ENCODE peak calls at places on chromosomes 1 and 21, in eight cellular contexts. F, A, R, T, V, K, J and E are unnamed samples.

GRCh38 chr1:202154766-202155477 is 5.5 kb downstream of the PTPN7 start:
- DNase-seq in K (peak), R (peak), A (peak), J (peak), T (peak), V (peak), F (peak), E (peak)

GRCh38 chr1:246608616-246609376 is 42.5 kb downstream of the CNST start:
- DNase-seq in T (peak), V (no peak), R (peak), J (no peak), A (peak), F (peak), K (peak), E (peak)

GRCh38 chr1:31881698-31882000 is 56.5 kb downstream of the PTP4A2 start:
- DNase-seq in V (no peak), T (no peak), K (no peak), A (no peak), F (no peak), J (no peak), R (no peak), E (no peak)

GRCh38 chr1:93172778-93173177 is 7.4 kb downstream of the TMED5 start:
- DNase-seq in V (no peak), A (no peak), K (no peak), T (no peak), F (no peak), R (no peak), J (no peak), E (no peak)

GRCh38 chr1:227401562-227402342 is 83.5 kb upstream of the CDC42BPA start:
- DNase-seq in F (no peak), J (no peak), A (no peak), K (no peak), T (no peak), V (no peak), R (no peak), E (no peak)

GRCh38 chr1:47572731-47573505 is 135.1 kb downstream of the FOXD2 start:
- DNase-seq in T (peak), V (no peak), J (no peak), F (no peak), R (no peak), A (no peak), K (no peak), E (peak)

GRCh38 chr21:38913120-38913975 is 107.6 kb downstream of the ETS2 start:
- DNase-seq in K (peak), T (peak), R (peak), J (no peak), F (peak), V (no peak), A (peak), E (peak)

GRCh38 chr1:186715887-186716809 is 35.9 kb upstream of the PTGS2 start:
- DNase-seq in A (no peak), T (no peak), F (no peak), V (no peak), J (no peak), R (peak), K (no peak), E (peak)

GRCh38 chr21:16133248-16133647 is 403.5 kb downstream of the USP25 start:
- DNase-seq in J (no peak), V (no peak), K (no peak), A (no peak), R (no peak), F (no peak), T (no peak), E (no peak)

GRCh38 chr1:46653405-46653853 is 14.7 kb downstream of the ATPAF1 start:
- DNase-seq in V (no peak), T (no peak), K (peak), F (no peak), A (no peak), J (no peak), R (no peak), E (peak)

GRCh38 chr1:1006305-1007159 is 6.6 kb upstream of the HES4 start:
- DNase-seq in K (peak), J (no peak), A (no peak), F (no peak), V (no peak), R (peak), T (no peak), E (no peak)

GRCh38 chr1:230495891-230496385 is 69.8 kb upstream of the PGBD5 start:
- DNase-seq in K (no peak), F (no peak), J (peak), V (no peak), T (no peak), R (peak), A (no peak), E (no peak)
- H3K9ac ChIP-seq in K (no peak), F (no peak), J (peak), V (no peak), T (no peak), R (no peak), A (no peak), E (no peak)

DNA sequence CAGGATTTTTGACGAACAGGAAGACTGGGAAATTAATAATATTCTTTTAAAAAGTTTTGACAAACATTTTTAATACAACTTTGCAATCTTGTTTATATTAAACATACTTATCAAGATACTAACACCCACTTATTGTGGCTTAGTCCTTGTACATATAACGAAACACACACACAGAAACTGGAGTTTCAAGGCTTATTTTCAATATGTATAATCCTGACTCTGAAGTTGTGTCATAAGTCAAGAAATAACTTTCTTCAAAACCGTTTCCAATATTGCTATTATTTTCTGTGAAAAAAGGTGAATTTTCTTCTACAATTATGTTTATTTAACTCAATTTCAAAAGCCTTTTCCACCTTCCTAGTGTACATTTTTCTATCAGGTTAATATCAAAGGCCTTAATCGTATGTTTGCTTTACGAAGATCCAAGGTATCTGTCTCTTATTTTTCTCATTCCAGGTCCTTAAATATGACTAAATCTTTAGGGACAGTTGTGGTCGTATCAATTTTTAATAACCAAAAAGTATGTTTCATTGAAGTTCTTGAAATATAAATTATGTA is 1.8 kb downstream of the CDKN2C start:
- DNase-seq in T (no peak), J (no peak), F (peak), R (peak), A (peak), K (no peak), V (no peak), E (no peak)
- H3K27ac ChIP-seq in T (no peak), J (no peak), F (no peak), R (peak), A (peak), K (no peak), V (peak), E (peak)

GRCh38 chr1:145720556-145720877 is 1.2 kb downstream of the CD160 start:
- DNase-seq in T (no peak), K (no peak), F (peak), R (peak), V (no peak), J (no peak), A (peak), E (peak)

GRCh38 chr1:145716641-145717061 is 2.6 kb upstream of the CD160 start:
- DNase-seq in R (no peak), K (no peak), F (no peak), T (peak), V (no peak), J (no peak), A (no peak), E (peak)

GRCh38 chr1:145719230-145720079 is at the start of gene CD160:
- DNase-seq in A (no peak), F (no peak), T (no peak), J (no peak), V (no peak), R (no peak), K (no peak), E (no peak)

GRCh38 chr1:145717833-145718232 is 1.5 kb upstream of the CD160 start:
- DNase-seq in A (no peak), J (no peak), K (no peak), T (no peak), R (no peak), V (no peak), F (no peak), E (no peak)

GRCh38 chr1:145720878-145721671 is 1.8 kb downstream of the CD160 start:
- DNase-seq in J (peak), F (peak), V (peak), K (peak), A (peak), R (peak), T (peak), E (peak)
- H3K9ac ChIP-seq in J (peak), F (peak), V (no peak), K (peak), A (no peak), R (peak), T (no peak), E (peak)

GRCh38 chr1:13728104-13728503 is 28.1 kb downstream of the PRDM2 start:
- DNase-seq in K (no peak), R (no peak), T (no peak), F (no peak), V (no peak), A (no peak), J (no peak), E (no peak)
- H3K27ac ChIP-seq in K (no peak), R (no peak), T (no peak), F (no peak), V (no peak), A (no peak), J (no peak), E (no peak)

GRCh38 chr1:8512504-8512903 is 194.6 kb downstream of the SLC45A1 start:
- DNase-seq in A (no peak), T (no peak), R (no peak), F (no peak), K (no peak), V (no peak), J (no peak), E (no peak)

GRCh38 chr1:8506995-8507615 is 189.2 kb downstream of the SLC45A1 start:
- DNase-seq in T (no peak), F (no peak), V (no peak), A (no peak), R (no peak), J (no peak), K (no peak), E (no peak)

GRCh38 chr1:8506447-8506846 is 188.5 kb downstream of the SLC45A1 start:
- DNase-seq in R (no peak), K (no peak), V (no peak), A (no peak), T (no peak), F (no peak), J (no peak), E (no peak)

GRCh38 chr1:8510041-8510823 is 192.3 kb downstream of the SLC45A1 start:
- DNase-seq in F (peak), J (no peak), A (peak), V (peak), R (no peak), T (no peak), K (no peak), E (peak)

GRCh38 chr1:8509579-8509978 is 191.7 kb downstream of the SLC45A1 start:
- DNase-seq in J (no peak), K (no peak), A (no peak), V (no peak), R (no peak), F (no peak), T (no peak), E (no peak)
- H3K9ac ChIP-seq in J (no peak), K (no peak), A (no peak), V (no peak), R (no peak), F (no peak), T (no peak), E (peak)

GRCh38 chr1:15788624-15789301 is 18.7 kb downstream of the UQCRHL start:
- DNase-seq in V (no peak), K (no peak), A (peak), J (no peak), F (peak), R (peak), T (no peak), E (peak)
- H3K27ac ChIP-seq in V (no peak), K (no peak), A (peak), J (no peak), F (no peak), R (peak), T (no peak), E (peak)

GRCh38 chr21:46153259-46154154 is 1.9 kb downstream of the FTCD start:
- DNase-seq in J (no peak), T (peak), V (no peak), K (peak), F (peak), R (peak), A (no peak), E (peak)
- H3K9ac ChIP-seq in J (no peak), T (no peak), V (no peak), K (peak), F (no peak), R (no peak), A (no peak), E (no peak)

GRCh38 chr1:26789953-26790352 is 2.2 kb downstream of the PIGV start:
- DNase-seq in R (no peak), K (no peak), A (no peak), F (no peak), T (no peak), J (no peak), V (no peak), E (no peak)
- H3K27ac ChIP-seq in R (no peak), K (no peak), A (no peak), F (no peak), T (no peak), J (no peak), V (no peak), E (no peak)

GRCh38 chr1:88877911-88878310 is 13.5 kb downstream of the GTF2B start:
- DNase-seq in V (no peak), R (no peak), T (no peak), K (no peak), J (no peak), F (no peak), A (no peak), E (no peak)
- H3K9ac ChIP-seq in V (no peak), R (no peak), T (no peak), K (no peak), J (no peak), F (no peak), A (no peak), E (peak)